ENCODE peak calls at places on chromosomes 13 and 19, in ten cellular contexts. One of them, this sample, is unnamed.

GRCh38 chr13:34208326-34208725 is 390.4 kb downstream of the RFC3 start:
- DNase-seq in GM04504: peak
- DNase-seq in activated T-helper 1 cell treated with Interleukin-2 at 50 U/mL for 16 hours: no peak
- DNase-seq in effector CD4-positive, alpha-beta T cell: no peak
- DNase-seq in stimulated activated CD8-positive, alpha-beta memory T cell treated with anti-CD3 and anti-CD28 coated beads, Interleukin-15, amount 100 ng/mL, for 24 hours: no peak
- DNase-seq in NCI-H1694: no peak
- DNase-seq in activated T-cell treated with anti-CD3 and anti-CD28 coated beads for 1 hour: no peak
- DNase-seq in foreskin fibroblast: peak
- DNase-seq in midbrain: no peak
- DNase-seq in HT-29: no peak
- DNase-seq in this sample: no peak

GRCh38 chr13:99421271-99421670 is 80.0 kb upstream of the TM9SF2 start:
- DNase-seq in effector CD4-positive, alpha-beta T cell: no peak
- DNase-seq in activated T-cell treated with anti-CD3 and anti-CD28 coated beads for 1 hour: no peak
- DNase-seq in NCI-H1694: no peak
- DNase-seq in midbrain: no peak
- DNase-seq in stimulated activated CD8-positive, alpha-beta memory T cell treated with anti-CD3 and anti-CD28 coated beads, Interleukin-15, amount 100 ng/mL, for 24 hours: no peak
- DNase-seq in HT-29: no peak
- DNase-seq in foreskin fibroblast: no peak
- DNase-seq in GM04504: no peak
- DNase-seq in activated T-helper 1 cell treated with Interleukin-2 at 50 U/mL for 16 hours: no peak
- DNase-seq in this sample: no peak

GRCh38 chr19:2952953-2953481 is 8.2 kb upstream of the ZNF77 start:
- DNase-seq in activated T-cell treated with anti-CD3 and anti-CD28 coated beads for 1 hour: no peak
- DNase-seq in foreskin fibroblast: no peak
- DNase-seq in activated T-helper 1 cell treated with Interleukin-2 at 50 U/mL for 16 hours: no peak
- DNase-seq in stimulated activated CD8-positive, alpha-beta memory T cell treated with anti-CD3 and anti-CD28 coated beads, Interleukin-15, amount 100 ng/mL, for 24 hours: no peak
- DNase-seq in midbrain: no peak
- DNase-seq in GM04504: no peak
- DNase-seq in NCI-H1694: no peak
- DNase-seq in HT-29: peak
- DNase-seq in effector CD4-positive, alpha-beta T cell: no peak
- DNase-seq in this sample: no peak

GRCh38 chr19:21148681-21149080 is 6.8 kb downstream of the ZNF431 start:
- DNase-seq in GM04504: no peak
- DNase-seq in activated T-helper 1 cell treated with Interleukin-2 at 50 U/mL for 16 hours: no peak
- DNase-seq in midbrain: no peak
- DNase-seq in NCI-H1694: no peak
- DNase-seq in stimulated activated CD8-positive, alpha-beta memory T cell treated with anti-CD3 and anti-CD28 coated beads, Interleukin-15, amount 100 ng/mL, for 24 hours: no peak
- DNase-seq in effector CD4-positive, alpha-beta T cell: no peak
- DNase-seq in HT-29: no peak
- DNase-seq in activated T-cell treated with anti-CD3 and anti-CD28 coated beads for 1 hour: no peak
- DNase-seq in foreskin fibroblast: no peak
- DNase-seq in this sample: no peak

GRCh38 chr19:39246951-39247669 is 1.5 kb downstream of the IFNL4 start:
- DNase-seq in foreskin fibroblast: no peak
- DNase-seq in HT-29: no peak
- DNase-seq in stimulated activated CD8-positive, alpha-beta memory T cell treated with anti-CD3 and anti-CD28 coated beads, Interleukin-15, amount 100 ng/mL, for 24 hours: no peak
- DNase-seq in NCI-H1694: no peak
- DNase-seq in activated T-cell treated with anti-CD3 and anti-CD28 coated beads for 1 hour: no peak
- DNase-seq in midbrain: peak
- DNase-seq in effector CD4-positive, alpha-beta T cell: no peak
- DNase-seq in activated T-helper 1 cell treated with Interleukin-2 at 50 U/mL for 16 hours: no peak
- DNase-seq in GM04504: no peak
- DNase-seq in this sample: no peak

GRCh38 chr19:13705928-13706447 is 58.3 kb upstream of the MRI1 start:
- DNase-seq in midbrain: no peak
- DNase-seq in stimulated activated CD8-positive, alpha-beta memory T cell treated with anti-CD3 and anti-CD28 coated beads, Interleukin-15, amount 100 ng/mL, for 24 hours: no peak
- DNase-seq in activated T-cell treated with anti-CD3 and anti-CD28 coated beads for 1 hour: no peak
- DNase-seq in activated T-helper 1 cell treated with Interleukin-2 at 50 U/mL for 16 hours: no peak
- DNase-seq in foreskin fibroblast: no peak
- DNase-seq in effector CD4-positive, alpha-beta T cell: no peak
- DNase-seq in NCI-H1694: no peak
- DNase-seq in GM04504: no peak
- DNase-seq in HT-29: no peak
- DNase-seq in this sample: no peak

GRCh38 chr13:94984974-94985373 is 272.6 kb upstream of the SOX21 start:
- DNase-seq in activated T-helper 1 cell treated with Interleukin-2 at 50 U/mL for 16 hours: no peak
- DNase-seq in foreskin fibroblast: no peak
- DNase-seq in GM04504: no peak
- DNase-seq in HT-29: no peak
- DNase-seq in activated T-cell treated with anti-CD3 and anti-CD28 coated beads for 1 hour: no peak
- DNase-seq in NCI-H1694: no peak
- DNase-seq in effector CD4-positive, alpha-beta T cell: no peak
- DNase-seq in midbrain: no peak
- DNase-seq in stimulated activated CD8-positive, alpha-beta memory T cell treated with anti-CD3 and anti-CD28 coated beads, Interleukin-15, amount 100 ng/mL, for 24 hours: no peak
- DNase-seq in this sample: no peak

GRCh38 chr13:32427852-32428580 is at the start of gene N4BP2L1:
- DNase-seq in effector CD4-positive, alpha-beta T cell: peak
- DNase-seq in stimulated activated CD8-positive, alpha-beta memory T cell treated with anti-CD3 and anti-CD28 coated beads, Interleukin-15, amount 100 ng/mL, for 24 hours: peak
- DNase-seq in NCI-H1694: peak
- DNase-seq in activated T-cell treated with anti-CD3 and anti-CD28 coated beads for 1 hour: peak
- DNase-seq in foreskin fibroblast: no peak
- DNase-seq in activated T-helper 1 cell treated with Interleukin-2 at 50 U/mL for 16 hours: peak
- DNase-seq in midbrain: peak
- DNase-seq in GM04504: no peak
- DNase-seq in HT-29: peak
- DNase-seq in this sample: peak

GRCh38 chr19:28526042-28526441 is 686.9 kb downstream of the UQCRFS1 start:
- DNase-seq in activated T-helper 1 cell treated with Interleukin-2 at 50 U/mL for 16 hours: no peak
- DNase-seq in GM04504: no peak
- DNase-seq in effector CD4-positive, alpha-beta T cell: no peak
- DNase-seq in stimulated activated CD8-positive, alpha-beta memory T cell treated with anti-CD3 and anti-CD28 coated beads, Interleukin-15, amount 100 ng/mL, for 24 hours: no peak
- DNase-seq in midbrain: no peak
- DNase-seq in activated T-cell treated with anti-CD3 and anti-CD28 coated beads for 1 hour: no peak
- DNase-seq in foreskin fibroblast: no peak
- DNase-seq in HT-29: no peak
- DNase-seq in NCI-H1694: no peak
- DNase-seq in this sample: no peak

GRCh38 chr19:43488179-43488578 is 16.4 kb downstream of the PHLDB3 start:
- DNase-seq in stimulated activated CD8-positive, alpha-beta memory T cell treated with anti-CD3 and anti-CD28 coated beads, Interleukin-15, amount 100 ng/mL, for 24 hours: no peak
- DNase-seq in midbrain: no peak
- DNase-seq in NCI-H1694: no peak
- DNase-seq in activated T-cell treated with anti-CD3 and anti-CD28 coated beads for 1 hour: no peak
- DNase-seq in GM04504: no peak
- DNase-seq in foreskin fibroblast: no peak
- DNase-seq in effector CD4-positive, alpha-beta T cell: no peak
- DNase-seq in activated T-helper 1 cell treated with Interleukin-2 at 50 U/mL for 16 hours: no peak
- DNase-seq in HT-29: no peak
- DNase-seq in this sample: no peak

GRCh38 chr13:42964681-42965305 is 27.2 kb downstream of the EPSTI1 start:
- DNase-seq in midbrain: no peak
- DNase-seq in activated T-cell treated with anti-CD3 and anti-CD28 coated beads for 1 hour: no peak
- DNase-seq in activated T-helper 1 cell treated with Interleukin-2 at 50 U/mL for 16 hours: no peak
- DNase-seq in effector CD4-positive, alpha-beta T cell: no peak
- DNase-seq in NCI-H1694: no peak
- DNase-seq in foreskin fibroblast: no peak
- DNase-seq in GM04504: no peak
- DNase-seq in stimulated activated CD8-positive, alpha-beta memory T cell treated with anti-CD3 and anti-CD28 coated beads, Interleukin-15, amount 100 ng/mL, for 24 hours: no peak
- DNase-seq in HT-29: no peak
- DNase-seq in this sample: no peak

GRCh38 chr19:6723108-6723618 is 2.7 kb upstream of the C3 start:
- DNase-seq in GM04504: no peak
- DNase-seq in effector CD4-positive, alpha-beta T cell: no peak
- DNase-seq in foreskin fibroblast: no peak
- DNase-seq in HT-29: no peak
- DNase-seq in activated T-helper 1 cell treated with Interleukin-2 at 50 U/mL for 16 hours: no peak
- DNase-seq in activated T-cell treated with anti-CD3 and anti-CD28 coated beads for 1 hour: no peak
- DNase-seq in midbrain: no peak
- DNase-seq in NCI-H1694: no peak
- DNase-seq in stimulated activated CD8-positive, alpha-beta memory T cell treated with anti-CD3 and anti-CD28 coated beads, Interleukin-15, amount 100 ng/mL, for 24 hours: no peak
- DNase-seq in this sample: no peak

GRCh38 chr19:14002571-14003278 is 3.4 kb downstream of the RFX1 start:
- DNase-seq in HT-29: no peak
- DNase-seq in foreskin fibroblast: no peak
- DNase-seq in midbrain: no peak
- DNase-seq in stimulated activated CD8-positive, alpha-beta memory T cell treated with anti-CD3 and anti-CD28 coated beads, Interleukin-15, amount 100 ng/mL, for 24 hours: no peak
- DNase-seq in GM04504: no peak
- DNase-seq in NCI-H1694: no peak
- DNase-seq in effector CD4-positive, alpha-beta T cell: peak
- DNase-seq in activated T-cell treated with anti-CD3 and anti-CD28 coated beads for 1 hour: no peak
- DNase-seq in activated T-helper 1 cell treated with Interleukin-2 at 50 U/mL for 16 hours: no peak
- DNase-seq in this sample: no peak

GRCh38 chr19:17340302-17340870 is 3.0 kb downstream of the GTPBP3 start:
- DNase-seq in activated T-helper 1 cell treated with Interleukin-2 at 50 U/mL for 16 hours: no peak
- DNase-seq in GM04504: no peak
- DNase-seq in foreskin fibroblast: no peak
- DNase-seq in effector CD4-positive, alpha-beta T cell: no peak
- DNase-seq in NCI-H1694: no peak
- DNase-seq in HT-29: peak
- DNase-seq in midbrain: no peak
- DNase-seq in stimulated activated CD8-positive, alpha-beta memory T cell treated with anti-CD3 and anti-CD28 coated beads, Interleukin-15, amount 100 ng/mL, for 24 hours: no peak
- DNase-seq in activated T-cell treated with anti-CD3 and anti-CD28 coated beads for 1 hour: no peak
- DNase-seq in this sample: no peak

GRCh38 chr19:49415102-49415809 is 8.0 kb downstream of the PTH2 start:
- DNase-seq in activated T-helper 1 cell treated with Interleukin-2 at 50 U/mL for 16 hours: no peak
- DNase-seq in activated T-cell treated with anti-CD3 and anti-CD28 coated beads for 1 hour: no peak
- DNase-seq in GM04504: no peak
- DNase-seq in stimulated activated CD8-positive, alpha-beta memory T cell treated with anti-CD3 and anti-CD28 coated beads, Interleukin-15, amount 100 ng/mL, for 24 hours: no peak
- DNase-seq in HT-29: no peak
- DNase-seq in midbrain: no peak
- DNase-seq in effector CD4-positive, alpha-beta T cell: no peak
- DNase-seq in NCI-H1694: no peak
- DNase-seq in foreskin fibroblast: no peak
- DNase-seq in this sample: no peak

GRCh38 chr13:113786262-113786841 is 27.3 kb downstream of the TMEM255B start:
- DNase-seq in activated T-helper 1 cell treated with Interleukin-2 at 50 U/mL for 16 hours: no peak
- DNase-seq in effector CD4-positive, alpha-beta T cell: no peak
- DNase-seq in stimulated activated CD8-positive, alpha-beta memory T cell treated with anti-CD3 and anti-CD28 coated beads, Interleukin-15, amount 100 ng/mL, for 24 hours: no peak
- DNase-seq in foreskin fibroblast: peak
- DNase-seq in midbrain: no peak
- DNase-seq in NCI-H1694: no peak
- DNase-seq in GM04504: no peak
- DNase-seq in activated T-cell treated with anti-CD3 and anti-CD28 coated beads for 1 hour: no peak
- DNase-seq in HT-29: no peak
- DNase-seq in this sample: no peak

GRCh38 chr13:31327157-31327556 is 127.4 kb downstream of the B3GLCT start:
- DNase-seq in HT-29: no peak
- DNase-seq in midbrain: no peak
- DNase-seq in activated T-helper 1 cell treated with Interleukin-2 at 50 U/mL for 16 hours: no peak
- DNase-seq in activated T-cell treated with anti-CD3 and anti-CD28 coated beads for 1 hour: no peak
- DNase-seq in GM04504: no peak
- DNase-seq in foreskin fibroblast: no peak
- DNase-seq in stimulated activated CD8-positive, alpha-beta memory T cell treated with anti-CD3 and anti-CD28 coated beads, Interleukin-15, amount 100 ng/mL, for 24 hours: no peak
- DNase-seq in effector CD4-positive, alpha-beta T cell: no peak
- DNase-seq in NCI-H1694: no peak
- DNase-seq in this sample: no peak

This sample was measured in NCI-H748 treated with DMSO at 0.1 percent for 48 hours.